ENCODE peak calls at places on chromosomes 7 and 10, in four cellular contexts. Q, V, X and L are unnamed samples. For H3K4me1, the result is how much of the 10 kb centered on the place peaks cover.

GRCh38 chr10:23088609-23089008 is 6.8 kb upstream of the MSRB2 start:
- DNase-seq in Q (no peak), V (no peak), X (no peak), L (no peak)

GRCh38 chr7:154584352-154585252 is 418.3 kb downstream of the PAXIP1 start:
- DNase-seq in Q (no peak), V (no peak), X (no peak), L (no peak)

GRCh38 chr10:75018233-75018632 is 93.2 kb upstream of the SAMD8 start:
- DNase-seq in Q (no peak), V (no peak), X (no peak), L (no peak)

GRCh38 chr7:44309271-44310091 is 15.9 kb downstream of the CAMK2B start:
- DNase-seq in Q (peak), V (no peak), X (peak), L (no peak)

GRCh38 chr10:5840314-5841307 is 27.4 kb upstream of the GDI2 start:
- DNase-seq in Q (peak), V (no peak), X (no peak), L (no peak)

GRCh38 chr10:621500-621899 is 68.0 kb downstream of the DIP2C start:
- DNase-seq in Q (no peak), V (no peak), X (no peak), L (no peak)

GRCh38 chr10:43939939-43940810 is 291.5 kb upstream of the ZNF32 start:
- DNase-seq in Q (no peak), V (no peak), X (peak), L (no peak)

GRCh38 chr7:130758429-130759056 is 24.5 kb upstream of the KLF14 start:
- DNase-seq in Q (no peak), V (no peak), X (no peak), L (no peak)

GRCh38 chr10:21449288-21449966 is 76.1 kb downstream of the SKIDA1 start:
- DNase-seq in Q (no peak), V (no peak), X (no peak), L (no peak)

GRCh38 chr10:92377962-92378361 is 87.0 kb downstream of the MARCHF5 start:
- DNase-seq in Q (no peak), V (no peak), X (no peak), L (no peak)

GRCh38 chr10:124705021-124705740 is 39.0 kb downstream of the FAM53B start:
- DNase-seq in Q (peak), V (no peak), X (no peak), L (no peak)

GRCh38 chr10:124703372-124703771 is 40.8 kb downstream of the FAM53B start:
- DNase-seq in Q (peak), V (no peak), X (no peak), L (no peak)

GRCh38 chr10:124704428-124704805 is 39.8 kb downstream of the FAM53B start:
- DNase-seq in Q (no peak), V (no peak), X (no peak), L (no peak)

GRCh38 chr10:124701881-124702656 is 42.1 kb downstream of the FAM53B start:
- DNase-seq in Q (peak), V (no peak), X (no peak), L (peak)

DNA sequence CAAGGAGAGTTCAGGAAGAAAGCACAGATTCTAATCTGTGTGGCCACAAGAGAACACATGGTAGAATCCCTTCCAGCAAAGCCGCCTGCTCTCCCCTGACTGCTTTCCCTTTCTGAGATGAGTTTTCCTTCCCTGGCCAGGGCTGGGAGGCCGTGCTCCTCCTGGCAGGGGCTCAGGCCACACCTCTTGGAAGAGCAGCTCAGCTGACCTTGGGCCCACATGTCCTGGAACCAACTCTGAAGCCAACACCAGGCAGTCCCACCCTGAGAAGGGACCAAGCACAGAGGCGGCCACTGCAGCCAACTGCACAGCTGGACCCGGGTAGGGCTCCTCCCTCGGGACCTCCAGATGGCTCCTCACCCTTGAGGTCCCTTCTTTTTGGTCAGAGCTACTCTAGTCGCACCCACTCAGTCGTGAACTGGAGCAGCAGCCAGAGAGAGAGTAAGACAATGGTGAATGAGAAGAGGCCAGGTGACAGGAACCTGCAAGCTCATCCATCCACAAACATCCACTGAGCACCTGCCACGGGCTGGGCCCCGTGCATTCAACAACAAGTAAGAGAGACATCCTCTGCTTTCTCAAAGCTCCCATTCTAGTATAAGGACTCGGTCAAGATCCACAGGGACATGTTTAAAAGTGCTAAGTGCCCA is 40.3 kb downstream of the FAM53B start:
- DNase-seq in Q (peak), V (no peak), X (peak), L (peak)
- H3K4me1 ChIP-seq in Q (half or more), V (under half), X (under half), L (half or more)

GRCh38 chr10:18647151-18647550 is 4.2 kb downstream of the NSUN6 start:
- DNase-seq in Q (no peak), V (no peak), X (no peak), L (no peak)
- H3K4me3 ChIP-seq in Q (no peak), V (no peak), X (no peak), L (no peak)

GRCh38 chr7:1669486-1669951 is 558 bp upstream of the ELFN1 start:
- DNase-seq in Q (peak), V (no peak), X (no peak), L (peak)
- H3K4me1 ChIP-seq in Q (under half), V (under half), X (under half), L (under half)

DNA sequence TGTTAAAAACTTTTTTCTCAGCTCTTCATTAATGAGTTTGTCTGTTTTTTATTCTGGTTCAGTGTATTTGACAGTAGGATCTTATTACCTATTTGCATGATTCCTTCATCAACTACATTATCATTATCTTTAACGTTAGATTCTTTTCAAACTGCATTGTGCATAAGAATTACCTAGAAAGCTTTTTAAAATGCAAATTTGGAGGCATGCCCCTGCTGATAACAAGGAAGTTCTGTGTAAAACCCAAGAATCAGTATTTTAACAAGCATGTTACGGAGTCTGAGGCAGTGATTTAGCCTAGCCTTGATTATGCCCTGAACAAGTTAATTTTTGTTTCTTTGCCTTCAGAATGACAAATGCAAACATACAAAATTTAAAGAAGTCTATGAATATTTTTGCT is 14.2 kb downstream of the AHR start:
- DNase-seq in Q (no peak), V (no peak), X (no peak), L (no peak)
- H3K4me3 ChIP-seq in Q (no peak), V (no peak), X (no peak), L (no peak)

DNA sequence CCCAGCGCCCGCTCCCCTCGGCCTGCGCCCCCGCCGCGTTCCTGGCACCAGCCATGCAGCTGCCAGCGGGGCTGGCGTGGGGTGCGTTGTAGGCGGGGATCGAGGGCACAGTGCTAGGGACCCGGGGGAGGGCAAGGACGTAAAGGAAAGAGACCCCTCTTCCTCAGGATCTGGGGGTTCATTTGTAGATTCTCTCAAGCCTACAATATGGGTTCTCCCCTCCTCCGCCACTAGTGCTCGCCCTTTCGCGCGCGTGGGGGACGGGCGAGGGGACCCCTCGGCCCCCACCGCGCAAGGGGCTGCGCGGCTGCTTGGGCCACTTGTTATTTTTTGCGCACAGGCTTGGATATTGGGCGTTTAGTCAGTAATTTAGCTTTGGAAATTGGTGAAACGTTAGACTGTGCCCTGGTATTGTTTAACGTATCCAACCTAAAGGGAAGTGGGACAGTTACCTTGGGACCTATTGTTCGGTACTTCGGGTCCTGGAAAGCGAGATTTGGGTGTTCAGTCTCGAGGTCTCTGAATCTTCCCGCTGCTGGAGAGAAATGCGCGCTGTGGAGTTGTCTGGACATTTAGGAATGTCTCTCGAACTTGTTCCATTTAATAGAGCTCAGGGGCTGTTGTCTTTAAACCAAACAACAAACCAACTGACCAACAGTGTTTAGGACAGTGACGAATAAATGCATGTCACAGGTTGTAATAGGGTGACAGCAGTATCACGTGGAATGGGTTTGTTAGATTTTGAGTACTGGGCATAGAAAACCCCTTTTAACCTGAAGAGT is 815 bp downstream of the CDK14 start:
- DNase-seq in Q (no peak), V (no peak), X (no peak), L (no peak)
- H3K4me1 ChIP-seq in Q (under half), V (under half), X (under half), L (under half)

GRCh38 chr10:86632009-86632800 is 22.1 kb upstream of the OPN4 start:
- DNase-seq in Q (peak), V (no peak), X (no peak), L (no peak)
- H3K4me3 ChIP-seq in Q (peak), V (peak), X (peak), L (peak)

DNA sequence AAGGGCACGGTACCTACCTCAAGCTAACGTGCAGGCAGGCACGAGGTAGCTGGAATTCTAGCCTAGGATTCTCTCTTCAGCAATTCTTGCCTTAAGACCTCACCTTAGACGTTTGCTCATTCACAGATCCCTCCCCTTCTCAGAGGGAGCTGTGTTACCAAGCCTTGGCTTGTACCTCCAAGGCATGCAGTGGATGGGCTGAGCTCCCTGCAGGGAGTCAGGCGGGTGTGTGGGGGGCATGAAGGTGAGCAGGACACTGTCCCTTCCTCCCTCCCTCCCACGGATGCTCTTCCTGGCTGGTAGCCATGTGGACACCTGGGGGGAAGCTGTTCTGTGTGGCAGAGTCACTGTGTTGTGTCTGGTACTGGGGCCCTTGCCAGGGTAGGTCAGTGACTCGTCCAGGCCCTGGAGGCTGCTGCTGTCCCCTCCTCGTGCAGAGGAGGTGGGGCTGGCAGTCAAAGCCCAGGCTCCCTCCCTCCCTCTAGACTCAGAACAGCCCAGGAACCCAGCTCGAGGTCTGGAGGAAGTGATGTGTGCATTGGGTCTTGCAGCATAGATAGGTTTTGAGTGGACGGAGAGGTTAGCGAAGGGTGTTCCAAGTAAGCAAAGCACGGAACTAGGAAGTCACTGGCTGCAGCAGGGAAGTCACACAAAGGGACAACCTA is 222.2 kb upstream of the SH2B2 start:
- DNase-seq in Q (no peak), V (no peak), X (no peak), L (no peak)
- H3K4me1 ChIP-seq in Q (under half), V (under half), X (under half), L (under half)

DNA sequence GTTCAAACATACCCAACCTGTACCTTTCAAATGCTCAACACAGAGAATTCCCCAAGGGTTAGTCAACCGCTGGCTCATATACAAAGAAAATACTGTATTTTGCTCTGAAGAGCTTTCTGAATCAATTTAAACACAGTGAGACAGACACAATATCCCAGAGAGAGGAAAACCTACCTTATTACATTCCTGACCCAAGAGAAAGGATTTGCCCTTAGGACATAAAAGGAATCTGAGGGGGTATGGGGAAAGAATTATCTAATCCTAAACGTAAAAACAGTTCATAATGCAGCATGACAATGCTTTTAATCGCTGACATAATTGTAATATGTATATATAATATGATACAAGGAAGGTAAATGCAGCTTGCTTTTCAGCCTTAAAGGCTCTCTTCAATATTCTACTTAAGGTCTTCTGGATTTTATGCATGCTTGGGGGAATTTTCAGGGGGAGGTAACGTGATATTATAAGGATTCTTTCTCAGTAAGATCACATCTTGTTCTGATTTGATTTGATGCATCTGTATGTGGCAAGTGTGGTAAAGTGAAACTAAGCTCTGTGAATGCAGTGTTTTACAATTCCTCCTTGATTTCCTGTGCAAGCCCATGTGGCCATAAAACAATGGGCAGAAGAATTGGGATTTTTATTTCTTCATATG is 240.5 kb downstream of the GLI3 start:
- DNase-seq in Q (no peak), V (no peak), X (no peak), L (no peak)
- H3K4me3 ChIP-seq in Q (no peak), V (no peak), X (no peak), L (no peak)

GRCh38 chr10:77890097-77890496 is 36.5 kb downstream of the DLG5 start:
- DNase-seq in Q (no peak), V (no peak), X (no peak), L (no peak)
- H3K4me1 ChIP-seq in Q (half or more), V (under half), X (half or more), L (half or more)